ENCODE peak calls at places on chromosomes 1 and 21, in six cellular contexts. L is stomach, R is suprapubic skin, M is natural killer cell, I is AG09319, P is tibial artery. X is an unnamed sample.

GRCh38 chr1:207314836-207315235 is 6.6 kb upstream of the CD55 start:
- DNase-seq in L (no peak), R (no peak), M (no peak), I (no peak), P (no peak), X (no peak)

GRCh38 chr21:23861908-23862504 is 1745.3 kb downstream of the MRPL39 start:
- DNase-seq in L (no peak), R (no peak), M (no peak), I (no peak), P (no peak), X (no peak)

GRCh38 chr21:45781741-45782140 is 138.2 kb downstream of the PCBP3 start:
- DNase-seq in L (no peak), R (no peak), M (no peak), I (no peak), P (no peak), X (no peak)

GRCh38 chr1:17581389-17582123 is 42.1 kb downstream of the ARHGEF10L start:
- DNase-seq in L (no peak), R (no peak), M (no peak), I (no peak), P (no peak), X (no peak)

GRCh38 chr1:212700892-212701819 is 1.5 kb upstream of the BATF3 start:
- DNase-seq in L (peak), R (peak), M (no peak), I (no peak), P (peak), X (peak)

GRCh38 chr21:41359289-41359688 is 2.5 kb upstream of the MX2 start:
- DNase-seq in L (no peak), R (no peak), M (no peak), I (no peak), P (no peak), X (no peak)

GRCh38 chr1:204438628-204439027 is 27.0 kb upstream of the PPP1R15B start:
- DNase-seq in L (no peak), R (no peak), M (no peak), I (peak), P (peak), X (peak)

GRCh38 chr1:216832192-216832591 is 109.0 kb upstream of the ESRRG start:
- DNase-seq in L (peak), R (no peak), M (no peak), I (no peak), P (no peak), X (no peak)

GRCh38 chr1:162899422-162900168 is 38.6 kb upstream of the CCDC190 start:
- DNase-seq in L (no peak), R (no peak), M (no peak), I (no peak), P (no peak), X (no peak)

GRCh38 chr1:28744184-28744583 is 7.4 kb downstream of the YTHDF2 start:
- DNase-seq in L (no peak), R (no peak), M (no peak), I (no peak), P (no peak), X (no peak)

DNA sequence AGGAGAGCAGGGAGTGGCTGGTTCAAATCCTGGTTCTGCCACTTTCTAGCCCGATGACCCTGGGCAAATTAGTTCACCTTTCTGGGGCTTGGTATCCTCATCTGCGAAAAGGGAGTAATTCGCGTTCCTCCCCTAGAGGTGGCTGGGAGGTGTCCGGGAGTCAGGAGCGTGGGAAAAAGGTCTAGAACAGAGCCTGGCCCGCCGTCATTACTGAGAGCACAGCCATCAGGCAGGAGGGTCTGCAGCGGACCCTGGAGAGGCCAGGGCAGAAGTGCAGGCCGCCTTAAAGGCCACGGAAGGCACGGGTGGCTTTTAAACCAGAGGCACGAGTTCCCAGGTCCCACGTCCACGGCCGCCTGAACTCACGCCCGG is 886 bp downstream of the PANK4 start:
- DNase-seq in L (no peak), R (no peak), M (no peak), I (no peak), P (no peak), X (no peak)
- TF ChIP-seq CTCF in L (no peak), R (no peak), M (no peak), I (no peak), P (no peak), X (no peak)

DNA sequence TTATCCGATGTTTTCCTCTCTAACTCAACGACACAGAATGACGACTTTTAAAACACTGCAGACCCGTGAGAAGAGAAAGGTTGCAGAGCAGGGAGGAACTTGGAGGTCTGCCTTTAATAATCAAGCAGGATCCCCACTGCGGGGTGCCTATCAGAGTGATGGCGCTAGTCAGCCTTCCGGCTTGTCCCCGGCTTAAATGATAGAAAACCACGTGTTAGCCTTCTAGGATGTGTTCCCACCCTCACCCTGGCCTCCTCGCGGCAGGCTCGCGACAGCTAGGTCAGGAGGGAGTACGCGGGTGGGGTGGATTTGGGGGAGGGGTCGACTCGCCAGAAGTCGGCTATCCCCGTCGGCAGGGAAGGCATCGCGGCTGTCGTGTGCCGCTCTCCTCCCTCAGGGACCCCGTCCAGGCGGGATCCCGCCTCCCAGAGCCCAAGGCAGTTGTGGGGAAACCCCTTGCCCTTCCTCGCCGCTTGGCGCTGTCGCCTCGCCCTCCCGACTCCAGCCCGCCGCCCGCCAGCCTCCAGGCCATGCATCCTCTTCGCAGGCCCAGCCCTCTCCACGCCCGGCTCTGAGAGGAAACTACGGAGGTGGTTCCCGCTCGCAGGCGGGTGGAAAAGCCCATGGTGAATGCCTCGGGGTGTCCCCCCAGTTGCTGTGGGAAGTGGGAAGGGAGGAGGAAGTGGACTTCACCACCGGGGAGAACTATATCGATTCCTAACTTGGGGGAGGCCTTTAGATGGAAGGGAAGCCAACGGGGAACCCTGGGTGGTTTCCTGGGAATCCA is 1.1 kb upstream of the SMG7 start:
- DNase-seq in L (peak), R (peak), M (peak), I (peak), P (peak), X (peak)
- TF ChIP-seq CTCF in L (no peak), R (no peak), M (no peak), I (no peak), P (no peak), X (no peak)

GRCh38 chr1:8166436-8166835 is 140.3 kb upstream of the ERRFI1 start:
- DNase-seq in L (no peak), R (no peak), M (no peak), I (no peak), P (no peak), X (no peak)

GRCh38 chr1:8164670-8165069 is 138.6 kb upstream of the ERRFI1 start:
- DNase-seq in L (no peak), R (no peak), M (no peak), I (no peak), P (no peak), X (no peak)

GRCh38 chr1:8167936-8168335 is 141.8 kb upstream of the ERRFI1 start:
- DNase-seq in L (no peak), R (no peak), M (no peak), I (no peak), P (no peak), X (no peak)

GRCh38 chr1:8163039-8163438 is 136.9 kb upstream of the ERRFI1 start:
- DNase-seq in L (no peak), R (no peak), M (no peak), I (no peak), P (no peak), X (no peak)

GRCh38 chr1:8165595-8166360 is 139.7 kb upstream of the ERRFI1 start:
- DNase-seq in L (no peak), R (no peak), M (no peak), I (no peak), P (no peak), X (no peak)
- TF ChIP-seq CTCF in L (peak), R (no peak), M (no peak), I (no peak), P (no peak), X (no peak)

DNA sequence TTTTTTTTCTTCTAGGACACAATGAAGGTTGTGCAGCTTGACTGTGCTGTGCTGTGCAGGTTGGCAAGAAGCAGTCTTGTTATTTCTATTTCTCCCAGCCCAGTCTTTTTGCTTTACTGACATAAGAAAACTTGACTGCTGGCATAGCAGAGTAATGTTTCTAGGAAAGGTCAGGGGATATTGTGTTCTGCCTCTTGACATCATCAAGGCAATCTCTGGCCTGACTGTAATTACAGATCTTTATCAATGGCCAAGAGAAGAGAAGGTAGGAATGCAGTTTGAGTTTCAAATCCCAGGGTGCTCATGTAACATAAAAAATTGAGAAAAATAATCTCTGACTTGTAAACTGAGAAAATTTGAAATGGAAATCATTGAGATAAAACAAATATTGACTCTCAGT is 226.3 kb upstream of the ADGRL4 start:
- DNase-seq in L (no peak), R (no peak), M (no peak), I (no peak), P (no peak), X (no peak)
- TF ChIP-seq CTCF in L (no peak), R (no peak), M (no peak), I (no peak), P (no peak), X (no peak)

GRCh38 chr1:145827966-145828365 is 4.0 kb downstream of the POLR3C start:
- DNase-seq in L (no peak), R (no peak), M (no peak), I (no peak), P (no peak), X (no peak)

GRCh38 chr1:145824499-145824842 is 471 bp downstream of the POLR3C start:
- DNase-seq in L (no peak), R (no peak), M (no peak), I (no peak), P (no peak), X (no peak)

GRCh38 chr1:145826030-145826429 is 2.0 kb downstream of the POLR3C start:
- DNase-seq in L (no peak), R (no peak), M (no peak), I (no peak), P (no peak), X (no peak)

GRCh38 chr1:145828368-145829016 is 4.5 kb downstream of the POLR3C start:
- DNase-seq in L (no peak), R (no peak), M (no peak), I (no peak), P (no peak), X (no peak)

GRCh38 chr1:145823565-145824498 is at the start of the genes POLR3C and RNF115:
- DNase-seq in L (peak), R (peak), M (peak), I (peak), P (peak), X (peak)
- TF ChIP-seq CTCF in L (no peak), R (no peak), M (no peak), I (no peak), P (no peak), X (no peak)

GRCh38 chr1:27655151-27655929 is 16.7 kb downstream of the IFI6 start:
- DNase-seq in L (no peak), R (no peak), M (no peak), I (no peak), P (no peak), X (no peak)

GRCh38 chr1:27659497-27660299 is 12.3 kb downstream of the IFI6 start:
- DNase-seq in L (peak), R (peak), M (peak), I (no peak), P (peak), X (peak)

GRCh38 chr1:27652505-27652904 is 17.5 kb upstream of the FGR start:
- DNase-seq in L (no peak), R (no peak), M (no peak), I (no peak), P (no peak), X (no peak)

GRCh38 chr1:27658951-27659496 is 13.0 kb downstream of the IFI6 start:
- DNase-seq in L (no peak), R (no peak), M (peak), I (no peak), P (no peak), X (no peak)

DNA sequence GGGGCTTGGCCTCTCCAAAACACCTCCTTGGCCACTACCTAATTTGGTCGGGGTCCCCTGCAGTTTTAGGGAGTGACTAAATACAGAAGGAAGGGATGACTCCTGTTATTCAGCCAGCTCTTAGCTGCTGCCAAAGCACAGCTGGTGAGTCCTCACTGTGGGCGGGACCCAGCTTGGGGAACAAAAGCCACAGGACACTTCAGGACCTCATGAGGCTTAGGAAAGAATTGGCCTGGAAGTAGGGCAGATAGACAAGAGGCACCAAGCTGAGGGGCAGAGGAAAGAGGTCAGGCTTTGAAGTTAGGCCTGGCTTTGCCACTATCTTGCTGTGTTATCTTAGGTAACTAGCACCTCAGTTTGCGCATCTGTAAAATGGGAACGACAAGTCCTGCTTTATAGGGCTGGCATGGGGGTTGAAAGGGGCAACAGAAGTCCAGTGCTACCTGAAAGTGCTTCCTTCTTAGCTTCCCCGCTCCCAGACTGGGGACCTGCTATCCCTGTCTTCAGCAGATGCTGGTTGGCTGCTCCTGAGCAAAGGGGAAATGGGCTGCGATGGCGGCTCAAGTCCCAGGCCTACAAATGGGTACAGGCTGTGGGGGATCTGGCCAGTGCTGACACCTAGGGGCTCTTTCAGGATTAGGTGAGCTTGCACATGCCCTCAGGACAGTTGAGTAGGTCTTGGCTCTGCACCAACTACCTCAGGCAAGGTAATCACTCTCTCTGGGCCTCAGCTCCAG is 15.7 kb downstream of the IFI6 start:
- DNase-seq in L (no peak), R (peak), M (no peak), I (no peak), P (peak), X (no peak)
- TF ChIP-seq CTCF in L (no peak), R (no peak), M (no peak), I (no peak), P (no peak), X (no peak)

GRCh38 chr1:47972864-47973437 is 24.2 kb downstream of the TRABD2B start:
- DNase-seq in L (no peak), R (no peak), M (no peak), I (no peak), P (no peak), X (no peak)
- TF ChIP-seq CTCF in L (no peak), R (no peak), M (no peak), I (peak), P (no peak), X (no peak)

GRCh38 chr1:2429780-2430591 is 17.6 kb upstream of the PEX10 start:
- DNase-seq in L (no peak), R (no peak), M (no peak), I (no peak), P (no peak), X (no peak)
- TF ChIP-seq CTCF in L (no peak), R (no peak), M (no peak), I (peak), P (no peak), X (no peak)

X was measured in Calu3.